ENCODE peak calls at places on chromosome 17, in seven cellular contexts. B is OCI-LY7, M is DND-41, H is fibroblast of lung, S is sigmoid colon, X is mesenchymal stem cell, W is fibroblast of mammary gland. O is an unnamed sample.

GRCh38 chr17:70089513-70090148 is 14.6 kb downstream of the KCNJ16 start:
- DNase-seq in M (no peak), X (no peak), B (no peak), S (no peak), H (no peak), W (no peak), O (no peak)

GRCh38 chr17:34609210-34609609 is 29.8 kb downstream of the TMEM132E start:
- DNase-seq in M (no peak), X (no peak), B (no peak), S (no peak), W (no peak), H (no peak), O (no peak)

GRCh38 chr17:57875109-57876022 is 25.5 kb upstream of the MRPS23 start:
- DNase-seq in X (peak; percentile 99), S (peak; percentile 95), H (peak; percentile 98), W (peak; percentile 97), B (no peak), M (peak; percentile 40), O (peak; percentile 81)

GRCh38 chr17:82314012-82314720 is 3.2 kb downstream of the CD7 start:
- DNase-seq in W (no peak), M (no peak), B (no peak), H (no peak), S (no peak), X (no peak), O (no peak)

GRCh38 chr17:62684179-62684578 is 56.7 kb downstream of the MRC2 start:
- DNase-seq in H (no peak), M (no peak), B (no peak), W (no peak), X (no peak), S (peak; percentile 10), O (no peak)

GRCh38 chr17:46889992-46890564 is 32.9 kb upstream of the GOSR2 start:
- DNase-seq in X (no peak), W (no peak), M (no peak), H (no peak), S (no peak), B (no peak), O (no peak)

GRCh38 chr17:36602030-36602737 is 801 bp downstream of the MRM1 start:
- DNase-seq in S (no peak), B (peak; percentile 25), M (peak; percentile 21), H (no peak), X (no peak), W (no peak), O (no peak)

GRCh38 chr17:79112471-79112870 is 37.8 kb downstream of the ENGASE start:
- DNase-seq in H (no peak), M (no peak), X (no peak), S (no peak), B (no peak), W (no peak), O (no peak)

GRCh38 chr17:72456026-72456569 is 335.3 kb downstream of the SOX9 start:
- DNase-seq in M (no peak), W (peak; percentile 40), B (no peak), S (no peak), X (peak; percentile 61), H (peak; percentile 56), O (no peak)

GRCh38 chr17:41404024-41404651 is 6.7 kb upstream of the KRT31 start:
- DNase-seq in H (peak; percentile 90), S (no peak), W (peak; percentile 97), X (peak; percentile 93), B (no peak), M (no peak), O (no peak)

GRCh38 chr17:67095803-67096202 is 51.4 kb downstream of the CACNG1 start:
- DNase-seq in X (peak; percentile 20), H (peak; percentile 50), W (peak; percentile 84), M (no peak), B (no peak), S (no peak), O (no peak)

GRCh38 chr17:79424471-79425185 is 186.2 kb downstream of the RBFOX3 start:
- DNase-seq in H (no peak), X (no peak), M (no peak), S (no peak), B (no peak), W (no peak), O (no peak)

GRCh38 chr17:63698381-63698885 is 1.5 kb downstream of the LIMD2 start:
- DNase-seq in S (no peak), M (peak; percentile 30), W (no peak), H (no peak), X (no peak), B (peak; percentile 65), O (no peak)

GRCh38 chr17:40564195-40564882 is 933 bp downstream of the CCR7 start:
- DNase-seq in W (no peak), H (no peak), M (no peak), S (no peak), X (no peak), B (no peak), O (no peak)

DNA sequence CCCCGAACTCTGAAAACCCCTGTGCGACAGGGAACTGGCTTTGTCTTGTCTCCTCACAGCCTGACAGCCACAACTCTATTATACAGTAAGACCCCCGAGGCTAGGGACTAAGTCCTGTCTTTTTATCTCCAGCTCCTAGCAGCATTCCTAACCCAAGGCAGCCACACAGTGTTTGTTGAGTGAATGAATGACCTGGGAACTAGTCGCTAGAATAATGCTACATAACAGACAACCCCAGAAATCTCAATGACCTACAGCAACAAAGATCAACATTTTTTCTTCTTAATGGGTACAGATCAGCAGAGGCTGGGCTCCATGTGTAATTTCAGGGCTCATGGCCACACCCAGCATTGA is 71.4 kb upstream of the TNRC6C start:
- DNase-seq in S (peak; percentile 40), H (no peak), W (no peak), X (no peak), M (no peak), B (no peak), O (no peak)
- H3K4me3 ChIP-seq in S (peak overlapping the region; percentile 53), H (peak overlapping the region; percentile 67), W (no peak overlapping the region), X (no peak overlapping the region), M (no peak overlapping the region), B (no peak overlapping the region), O (peak overlapping the region; percentile 55)

GRCh38 chr17:43873815-43874214 is 26.8 kb downstream of the CD300LG start:
- DNase-seq in X (no peak), W (no peak), M (no peak), B (no peak), H (no peak), S (no peak), O (no peak)

GRCh38 chr17:43873091-43873490 is 26.1 kb downstream of the CD300LG start:
- DNase-seq in S (no peak), W (no peak), X (no peak), M (no peak), H (no peak), B (no peak), O (no peak)

GRCh38 chr17:43874293-43874692 is 27.3 kb downstream of the CD300LG start:
- DNase-seq in B (no peak), S (no peak), M (no peak), X (no peak), H (no peak), W (no peak), O (no peak)

GRCh38 chr17:43875476-43876147 is 28.6 kb downstream of the CD300LG start:
- DNase-seq in X (no peak), H (no peak), S (no peak), B (no peak), W (no peak), M (no peak), O (no peak)

DNA sequence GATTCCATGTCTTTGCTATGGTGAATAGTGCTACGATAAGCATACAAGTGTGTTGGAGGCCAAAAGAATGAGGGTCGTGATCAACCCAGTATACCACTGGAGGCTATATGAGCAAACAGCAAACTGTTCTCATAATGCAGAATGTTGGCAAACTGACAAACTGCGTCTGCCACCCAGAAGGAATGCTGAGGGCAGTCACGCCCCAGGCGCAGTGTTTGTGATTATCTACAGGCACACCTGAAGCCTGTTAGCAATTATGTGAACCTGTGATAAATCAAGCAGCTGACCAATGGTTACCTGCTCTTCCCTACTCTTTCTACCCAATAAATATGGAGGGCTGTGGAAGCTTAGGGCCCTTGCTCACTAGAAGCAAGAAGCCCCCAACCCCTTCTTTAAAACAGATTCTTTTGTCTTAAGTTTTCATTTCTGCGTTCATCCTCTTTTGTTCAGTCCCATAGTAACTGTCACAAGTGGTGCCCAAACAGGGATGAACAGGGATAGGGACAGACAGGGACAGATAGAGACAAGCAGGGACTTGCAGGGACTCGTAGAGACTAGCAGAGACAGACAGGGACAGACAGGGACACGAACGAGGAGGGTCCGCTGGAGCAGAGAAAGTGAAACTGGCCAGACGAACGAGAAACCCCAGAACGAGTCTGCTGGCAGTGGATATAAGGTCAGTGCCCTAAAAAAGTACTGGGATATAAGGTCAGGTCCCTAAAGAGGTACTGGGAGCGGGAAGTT is 25.1 kb downstream of the CD300LG start:
- DNase-seq in X (no peak), H (no peak), W (no peak), B (no peak), S (no peak), M (no peak), O (no peak)
- H3K4me3 ChIP-seq in X (no peak overlapping the region), H (peak overlapping the region; percentile 25), W (no peak overlapping the region), B (no peak overlapping the region), S (no peak overlapping the region), M (no peak overlapping the region), O (no peak overlapping the region)

DNA sequence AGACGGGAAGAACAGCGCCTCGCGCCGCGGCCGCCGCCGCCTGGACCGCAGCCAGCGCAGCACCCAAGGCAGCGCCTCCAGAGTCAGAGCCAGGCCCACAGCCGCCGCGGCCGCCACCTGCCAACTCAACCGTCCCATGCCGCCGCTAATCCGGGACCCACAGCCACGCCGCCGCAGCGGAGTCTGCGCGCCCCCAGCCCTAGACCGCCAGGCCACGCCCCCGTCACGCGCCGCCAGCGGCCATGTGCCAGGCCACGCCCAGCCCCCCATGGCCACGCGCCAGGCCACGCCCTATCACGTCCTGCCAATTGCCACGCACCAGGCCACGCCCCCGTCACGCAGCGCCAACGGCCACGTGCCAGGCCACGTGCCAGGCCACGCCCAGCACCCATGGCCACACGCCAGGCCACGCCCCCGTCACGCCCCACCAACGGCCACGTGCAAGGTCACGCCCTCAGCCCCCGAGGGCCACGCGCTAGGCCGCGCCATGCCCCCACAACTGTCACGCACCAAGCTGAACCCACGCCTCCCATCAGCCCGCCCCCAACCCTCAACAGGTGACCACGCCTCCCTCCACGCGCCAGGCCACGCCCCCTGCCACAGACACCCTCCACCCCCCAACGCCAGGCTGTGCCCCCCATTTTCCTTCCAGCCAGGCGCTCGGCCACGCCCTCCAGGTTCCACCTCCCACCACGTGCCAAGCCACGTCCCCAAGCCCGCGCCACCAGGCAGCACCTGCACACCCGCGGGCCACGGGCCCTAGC is at the start of gene PLD6:
- DNase-seq in W (peak; percentile 68), B (no peak), M (peak; percentile 90), H (peak; percentile 71), S (peak; percentile 94), X (no peak), O (peak; percentile 83)
- H3K4me3 ChIP-seq in W (peak within 1 kb of the TSS; percentile 52), B (no peak within 1 kb of the TSS), M (peak within 1 kb of the TSS; percentile 37), H (peak within 1 kb of the TSS; percentile 59), S (peak within 1 kb of the TSS; percentile 47), X (peak within 1 kb of the TSS; percentile 8), O (peak within 1 kb of the TSS; percentile 40)

DNA sequence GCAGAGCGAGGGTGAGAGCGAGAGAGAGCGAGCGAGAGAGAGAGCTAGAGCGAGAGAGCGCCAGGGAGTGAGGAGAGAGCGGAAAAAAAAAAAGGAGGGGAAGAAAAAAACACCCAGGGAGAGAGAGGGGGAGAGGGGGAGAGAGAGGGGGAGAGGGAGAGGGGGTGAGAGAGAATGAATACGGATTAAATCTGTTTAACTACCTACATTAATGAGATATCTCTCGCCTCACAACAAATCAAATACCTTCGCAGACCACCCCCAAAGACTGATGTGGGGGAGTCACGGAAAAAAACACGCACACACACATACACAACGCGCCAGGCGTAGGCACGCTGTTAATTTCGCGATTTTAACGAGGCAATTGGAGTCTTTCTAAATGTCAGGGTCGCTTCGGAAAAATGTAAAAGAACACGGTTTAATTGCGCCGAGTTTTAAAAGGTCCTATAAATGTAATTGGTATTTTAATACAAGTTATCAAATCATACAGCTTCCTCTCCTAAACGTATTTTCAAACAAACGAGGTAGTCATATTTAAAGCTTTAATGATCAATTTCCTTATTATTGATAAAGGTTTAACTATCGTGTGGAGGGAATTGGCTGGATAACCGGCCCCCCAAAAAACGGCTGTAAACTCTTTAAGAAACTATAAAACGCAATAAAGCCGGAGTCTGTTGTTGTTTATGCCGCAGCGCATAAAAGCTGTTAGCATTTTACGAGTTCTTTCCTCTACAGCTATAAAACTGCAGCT is at the start of gene HOXB8:
- DNase-seq in S (no peak), B (no peak), W (no peak), H (no peak), X (peak; percentile 95), M (no peak), O (no peak)
- H3K4me3 ChIP-seq in S (peak within 1 kb of the TSS; percentile 7), B (no peak within 1 kb of the TSS), W (peak within 1 kb of the TSS; percentile 20), H (peak within 1 kb of the TSS; percentile 80), X (peak within 1 kb of the TSS; percentile 67), M (no peak within 1 kb of the TSS), O (no peak within 1 kb of the TSS)